ENCODE peak calls at places on chromosomes 7 and 10, in five cellular contexts. G, R, V, H and T are unnamed samples.

GRCh38 chr10:51422311-51423120 is 276.9 kb downstream of the CSTF2T start:
- DNase-seq in V (no peak), G (no peak), R (peak), H (peak), T (no peak)

GRCh38 chr7:5437348-5437892 is 13.8 kb upstream of the TNRC18 start:
- DNase-seq in R (no peak), H (no peak), G (no peak), V (no peak), T (no peak)

GRCh38 chr10:121754667-121755066 is 156.4 kb upstream of the FGFR2 start:
- DNase-seq in R (no peak), V (no peak), G (no peak), H (no peak), T (no peak)

GRCh38 chr7:150971242-150972048 is 6.7 kb downstream of the KCNH2 start:
- DNase-seq in R (peak), V (no peak), G (no peak), H (no peak), T (no peak)

GRCh38 chr7:23106491-23106800 is 861 bp downstream of the KLHL7 start:
- DNase-seq in V (peak), G (no peak), H (peak), R (peak), T (no peak)

GRCh38 chr10:125294109-125294508 is 133.7 kb upstream of the CTBP2 start:
- DNase-seq in H (no peak), G (no peak), R (no peak), V (no peak), T (no peak)

GRCh38 chr10:1406172-1406975 is 331.0 kb downstream of the ADARB2 start:
- DNase-seq in R (no peak), V (no peak), H (no peak), G (no peak), T (peak)

GRCh38 chr7:80637911-80638765 is at the start of gene CD36:
- DNase-seq in R (no peak), G (no peak), H (no peak), V (no peak), T (no peak)

GRCh38 chr10:61262486-61263261 is 190.5 kb downstream of the TMEM26 start:
- DNase-seq in R (no peak), H (peak), G (no peak), V (no peak), T (no peak)

GRCh38 chr10:110698782-110699201 is 54.7 kb downstream of the RBM20 start:
- DNase-seq in G (no peak), V (no peak), R (no peak), H (no peak), T (no peak)

GRCh38 chr10:77857272-77857671 is 69.3 kb downstream of the DLG5 start:
- DNase-seq in V (no peak), R (no peak), H (no peak), G (no peak), T (no peak)

GRCh38 chr7:107387573-107388219 is 82.2 kb upstream of the GPR22 start:
- DNase-seq in V (no peak), H (no peak), G (no peak), R (no peak), T (no peak)

GRCh38 chr10:5512331-5512730 is 12.4 kb upstream of the CALML3 start:
- DNase-seq in H (no peak), V (no peak), G (no peak), R (no peak), T (no peak)

GRCh38 chr7:36475011-36475342 is 85.3 kb downstream of the ANLN start:
- DNase-seq in R (no peak), G (no peak), V (no peak), H (no peak), T (no peak)

GRCh38 chr7:143375298-143376034 is 5.7 kb upstream of the ZYX start:
- DNase-seq in R (peak), G (no peak), V (no peak), H (no peak), T (no peak)

GRCh38 chr7:30740417-30741181 is 11.3 kb upstream of the INMT start:
- DNase-seq in V (peak), H (peak), G (peak), R (peak), T (peak)

GRCh38 chr10:100531761-100532160 is 2.1 kb upstream of the NDUFB8 start:
- DNase-seq in R (no peak), V (no peak), G (no peak), H (no peak), T (no peak)